ENCODE peak calls at places on chromosome 10, in six cellular contexts. Q is smooth muscle cell of the brain vasculature, I is sigmoid colon, Y is H1, B is pancreas, J is germinal center. M is an unnamed sample.

GRCh38 chr10:104391150-104391968 is 37.7 kb downstream of the CFAP58 start:
- DNase-seq in Q (no peak), Y (no peak), J (no peak), B (no peak), I (no peak), M (no peak)

GRCh38 chr10:43905502-43906236 is 257.0 kb upstream of the ZNF32 start:
- DNase-seq in I (no peak), Y (no peak), J (no peak), Q (no peak), B (no peak), M (no peak)

GRCh38 chr10:78991187-78991586 is 77.6 kb upstream of the ZMIZ1 start:
- DNase-seq in B (no peak), Q (no peak), J (peak; percentile 35), Y (no peak), I (no peak), M (no peak)

GRCh38 chr10:58839771-58840170 is 327.1 kb downstream of the BICC1 start:
- DNase-seq in I (no peak), Q (no peak), Y (no peak), J (no peak), B (no peak), M (no peak)

GRCh38 chr10:15419279-15419874 is 48.3 kb upstream of the FAM171A1 start:
- DNase-seq in I (no peak), Q (no peak), B (peak; percentile 39), J (peak; percentile 14), Y (no peak), M (peak; percentile 69)

GRCh38 chr10:126387041-126387908 is 1.0 kb downstream of the ADAM12 start:
- DNase-seq in J (peak; percentile 26), Q (no peak), I (peak; percentile 74), B (peak; percentile 41), Y (no peak), M (no peak)

GRCh38 chr10:33216661-33217427 is 117.6 kb downstream of the NRP1 start:
- DNase-seq in I (no peak), Q (no peak), J (no peak), B (no peak), Y (no peak), M (no peak)

GRCh38 chr10:98463976-98464754 is 17.4 kb upstream of the HPS1 start:
- DNase-seq in Q (no peak), I (no peak), J (no peak), Y (no peak), B (no peak), M (no peak)

GRCh38 chr10:76245951-76246495 is 814.6 kb downstream of the LRMDA start:
- DNase-seq in J (no peak), I (no peak), Q (no peak), B (no peak), Y (no peak), M (no peak)

GRCh38 chr10:7593068-7593467 is 73.7 kb downstream of the ITIH5 start:
- DNase-seq in Q (no peak), J (no peak), Y (no peak), B (no peak), I (peak; percentile 92), M (peak; percentile 7)

GRCh38 chr10:10500941-10501340 is 516.7 kb upstream of the CELF2 start:
- DNase-seq in Q (no peak), B (no peak), I (no peak), J (no peak), Y (no peak), M (no peak)

GRCh38 chr10:79127151-79127961 is 58.6 kb downstream of the ZMIZ1 start:
- DNase-seq in J (no peak), B (peak; percentile 96), Y (peak; percentile 36), I (peak; percentile 90), Q (no peak), M (no peak)

M was measured in cerebellar cortex.